ENCODE peak calls at places on chromosomes 7 and 10, in nine cellular contexts. K, V, Z, B, P, X, T, L and H are unnamed samples.

GRCh38 chr10:20874261-20874660 is 22.9 kb downstream of the NEBL start:
- DNase-seq in Z (no peak), P (no peak), K (no peak), L (no peak), B (no peak), V (no peak), X (no peak), T (no peak), H (no peak)

GRCh38 chr10:106078796-106079576 is 1085.5 kb downstream of the SORCS1 start:
- DNase-seq in X (no peak), Z (no peak), K (no peak), B (no peak), T (peak; percentile 82), P (no peak), L (no peak), V (no peak), H (no peak)

GRCh38 chr10:58384095-58384494 is 1.1 kb upstream of the TFAM start:
- DNase-seq in K (no peak), B (no peak), L (no peak), X (no peak), T (no peak), Z (no peak), V (no peak), P (no peak), H (no peak)

GRCh38 chr10:120953897-120954296 is 102.7 kb downstream of the WDR11 start:
- DNase-seq in T (no peak), X (no peak), B (no peak), L (no peak), K (no peak), V (no peak), P (no peak), Z (no peak), H (no peak)

GRCh38 chr7:114508096-114508495 is 93.5 kb downstream of the FOXP2 start:
- DNase-seq in P (no peak), L (no peak), X (no peak), V (no peak), T (peak; percentile 26), B (no peak), Z (no peak), K (no peak), H (no peak)

GRCh38 chr10:110629680-110630191 is 14.4 kb upstream of the RBM20 start:
- DNase-seq in Z (no peak), T (peak; percentile 55), L (no peak), X (no peak), P (no peak), B (no peak), K (no peak), V (no peak), H (no peak)

GRCh38 chr7:151813997-151814396 is 62.9 kb downstream of the PRKAG2 start:
- DNase-seq in Z (peak; percentile 55), X (no peak), K (no peak), P (no peak), L (no peak), T (peak; percentile 20), B (no peak), V (no peak), H (no peak)

GRCh38 chr10:120688928-120689327 is 162.2 kb upstream of the WDR11 start:
- DNase-seq in X (no peak), P (no peak), V (no peak), B (no peak), T (peak; percentile 17), L (no peak), K (no peak), Z (peak; percentile 27), H (no peak)

GRCh38 chr10:81873932-81874816 is 820 bp upstream of the NRG3 start:
- DNase-seq in P (peak; percentile 13), X (peak; percentile 46), K (no peak), Z (peak; percentile 94), T (peak; percentile 73), V (peak; percentile 85), B (no peak), L (no peak), H (no peak)